ENCODE peak calls at places on chromosomes 1 and 21, in nine cellular contexts. V is bronchial epithelial cell; P is A549; C is fibroblast of lung; S is AG04450; O is CD8-positive, alpha-beta T cell; R is aorta; M is heart right ventricle; U is iPS DF 6.9. J is an unnamed sample.

GRCh38 chr1:2840036-2840809 is 38.7 kb upstream of the TTC34 start:
- DNase-seq in U (no peak), S (no peak), R (no peak), V (no peak), O (peak; percentile 76), C (no peak), M (no peak), P (no peak), J (no peak)

GRCh38 chr1:1470626-1471388 is 758 bp upstream of the ATAD3B start:
- DNase-seq in C (no peak), V (peak; percentile 37), U (no peak), P (no peak), O (peak; percentile 40), S (no peak), R (no peak), M (no peak), J (no peak)

GRCh38 chr1:68293609-68294353 is 61.5 kb upstream of the WLS start:
- DNase-seq in M (no peak), R (no peak), O (no peak), P (no peak), S (no peak), V (no peak), U (no peak), C (peak; percentile 68), J (no peak)

GRCh38 chr1:241934181-241934815 is 23.3 kb upstream of the BECN2 start:
- DNase-seq in O (no peak), R (no peak), C (peak; percentile 81), P (no peak), S (no peak), U (peak; percentile 5), V (peak; percentile 11), M (no peak), J (no peak)

GRCh38 chr1:89274431-89274857 is 1.8 kb upstream of the GBP5 start:
- DNase-seq in U (no peak), C (peak; percentile 68), P (no peak), M (no peak), V (peak; percentile 91), O (no peak), S (no peak), R (no peak), J (no peak)

GRCh38 chr1:193070942-193071341 is 11.5 kb downstream of the RO60 start:
- DNase-seq in P (no peak), C (no peak), U (no peak), V (no peak), S (no peak), R (no peak), M (no peak), O (no peak), J (no peak)

GRCh38 chr1:228542376-228542775 is 55.2 kb downstream of the RNF187 start:
- DNase-seq in U (no peak), P (no peak), V (no peak), C (no peak), R (no peak), M (no peak), O (no peak), S (no peak), J (no peak)

GRCh38 chr21:46194374-46195334 is 10.4 kb upstream of the SPATC1L start:
- DNase-seq in S (no peak), O (no peak), V (no peak), M (no peak), C (no peak), R (peak; percentile 69), U (no peak), P (no peak), J (no peak)

GRCh38 chr1:235002706-235003300 is 125.8 kb downstream of the TOMM20 start:
- DNase-seq in R (no peak), O (no peak), C (no peak), S (no peak), V (peak; percentile 44), M (no peak), U (no peak), P (no peak), J (no peak)

GRCh38 chr1:221678014-221678413 is 63.9 kb downstream of the DUSP10 start:
- DNase-seq in R (no peak), V (no peak), O (no peak), P (no peak), M (no peak), U (no peak), C (no peak), S (no peak), J (no peak)

GRCh38 chr1:216521477-216521876 is 98.2 kb upstream of the USH2A start:
- DNase-seq in M (no peak), C (no peak), P (no peak), R (no peak), V (no peak), O (no peak), S (no peak), U (no peak), J (no peak)

GRCh38 chr1:216523043-216523442 is 99.8 kb upstream of the USH2A start:
- DNase-seq in V (no peak), S (no peak), C (no peak), R (no peak), P (no peak), O (no peak), U (no peak), M (no peak), J (no peak)

GRCh38 chr1:216523449-216524190 is 100.4 kb upstream of the USH2A start:
- DNase-seq in U (no peak), C (peak; percentile 42), V (peak; percentile 75), R (no peak), P (no peak), M (no peak), O (no peak), S (peak; percentile 66), J (no peak)

GRCh38 chr1:216518844-216519627 is 95.8 kb upstream of the USH2A start:
- DNase-seq in O (no peak), M (no peak), S (no peak), P (no peak), U (no peak), C (no peak), R (no peak), V (no peak), J (no peak)
- H3K4me3 ChIP-seq in O (no peak overlapping the region), M (no peak overlapping the region), S (no peak overlapping the region), P (no peak overlapping the region), U (no peak overlapping the region), C (no peak overlapping the region), R (no peak overlapping the region), V (no peak overlapping the region), J (no peak overlapping the region)

GRCh38 chr21:26572026-26572425 is 1.1 kb downstream of the CYYR1 start:
- DNase-seq in V (no peak), O (no peak), M (no peak), R (no peak), P (no peak), C (no peak), S (no peak), U (no peak), J (no peak)

GRCh38 chr21:26565546-26565945 is 7.5 kb downstream of the CYYR1 start:
- DNase-seq in P (no peak), M (no peak), S (no peak), O (no peak), R (no peak), U (no peak), C (no peak), V (no peak), J (no peak)

GRCh38 chr21:26572668-26573381 is at the start of gene CYYR1:
- DNase-seq in P (no peak), M (peak; percentile 33), V (no peak), R (no peak), U (no peak), C (peak; percentile 29), O (no peak), S (no peak), J (peak; percentile 46)

GRCh38 chr21:26565105-26565504 is 8.0 kb downstream of the CYYR1 start:
- DNase-seq in V (no peak), C (no peak), P (no peak), S (no peak), U (no peak), O (no peak), M (no peak), R (no peak), J (no peak)

DNA sequence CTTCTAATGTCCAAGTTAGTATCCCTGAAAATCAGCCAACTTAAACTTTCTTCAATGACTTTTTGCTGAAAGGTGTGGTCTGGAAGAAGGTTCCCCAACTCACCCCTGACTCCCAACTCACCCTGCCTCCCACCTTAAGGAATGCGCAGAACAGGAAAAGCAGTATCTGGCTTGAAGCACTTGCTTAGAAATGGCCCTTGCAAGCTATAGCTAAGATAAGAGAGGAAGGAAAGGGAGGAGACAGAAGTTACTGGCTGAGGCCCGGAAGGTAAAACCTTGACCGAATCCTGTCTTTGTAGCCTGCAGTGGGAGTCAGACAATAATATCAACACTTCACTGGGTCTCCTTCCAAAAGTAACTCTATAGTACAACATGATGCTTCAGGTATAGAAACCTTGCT is 2.9 kb downstream of the CYYR1 start:
- DNase-seq in S (no peak), U (no peak), M (no peak), R (no peak), O (no peak), C (no peak), V (no peak), P (no peak), J (no peak)
- H3K4me3 ChIP-seq in S (no peak overlapping the region), U (no peak overlapping the region), M (peak overlapping the region; percentile 63), R (no peak overlapping the region), O (no peak overlapping the region), C (no peak overlapping the region), V (no peak overlapping the region), P (no peak overlapping the region), J (peak overlapping the region; percentile 63)

DNA sequence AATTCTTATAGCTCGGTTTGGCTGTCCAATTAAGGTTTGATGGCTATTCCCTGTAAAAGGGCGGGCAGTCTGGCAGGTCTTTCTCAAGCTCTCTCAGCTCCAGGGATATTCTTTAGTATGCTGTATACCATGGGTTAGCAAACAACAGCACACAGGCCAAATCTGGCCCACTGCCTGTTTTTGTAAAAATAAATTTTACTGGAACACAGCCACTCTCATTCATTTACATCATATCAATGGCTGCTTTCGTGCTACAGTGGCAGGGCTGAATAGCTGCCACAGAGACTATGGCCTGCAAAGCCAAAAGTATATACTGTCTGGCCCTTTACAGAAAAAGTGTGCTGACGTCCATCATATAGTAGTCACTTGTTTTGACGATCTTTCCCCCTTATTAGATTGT is 32.0 kb downstream of the MACO1 start:
- DNase-seq in S (no peak), O (no peak), C (no peak), R (no peak), V (no peak), U (no peak), P (no peak), M (no peak), J (no peak)
- H3K4me3 ChIP-seq in S (no peak overlapping the region), O (no peak overlapping the region), C (no peak overlapping the region), R (no peak overlapping the region), V (no peak overlapping the region), U (no peak overlapping the region), P (no peak overlapping the region), M (no peak overlapping the region), J (no peak overlapping the region)

GRCh38 chr21:44658511-44658910 is 779 bp downstream of the KRTAP12-3 start:
- DNase-seq in M (no peak), P (no peak), C (no peak), U (no peak), R (no peak), O (no peak), S (no peak), V (no peak), J (no peak)
- H3K4me3 ChIP-seq in M (no peak overlapping the region), P (no peak overlapping the region), C (no peak overlapping the region), U (no peak overlapping the region), R (no peak overlapping the region), O (peak overlapping the region; percentile 9), S (no peak overlapping the region), V (no peak overlapping the region), J (no peak overlapping the region)

J was measured in psoas muscle.